ENCODE peak calls at places on chromosomes 12 and 14, in nine cellular contexts. One of them, this sample, is unnamed.

GRCh38 chr12:124481772-124482566 is 85.4 kb downstream of the NCOR2 start:
- DNase-seq in stimulated activated CD8-positive, alpha-beta memory T cell treated with anti-CD3 and anti-CD28 coated beads, Interleukin-12 subunit alpha, Interleukin-12 subunit beta, amount 100 ng/mL, for 4 hours: no peak
- DNase-seq in GM20000: peak
- DNase-seq in NCI-H446: no peak
- DNase-seq in activated CD8-positive, alpha-beta memory T cell treated with anti-CD3 and anti-CD28 coated beads, Interleukin-2, amount 50 U/mL, for 48 hours: no peak
- DNase-seq in iris pigment epithelial cell: no peak
- DNase-seq in RPMI7951: no peak
- DNase-seq in LoVo: no peak
- DNase-seq in HCT116: no peak
- DNase-seq in this sample: no peak

GRCh38 chr14:75446447-75446846 is 18.6 kb downstream of the JDP2 start:
- DNase-seq in RPMI7951: no peak
- DNase-seq in HCT116: no peak
- DNase-seq in NCI-H446: no peak
- DNase-seq in GM20000: no peak
- DNase-seq in LoVo: no peak
- DNase-seq in iris pigment epithelial cell: no peak
- DNase-seq in activated CD8-positive, alpha-beta memory T cell treated with anti-CD3 and anti-CD28 coated beads, Interleukin-2, amount 50 U/mL, for 48 hours: no peak
- DNase-seq in stimulated activated CD8-positive, alpha-beta memory T cell treated with anti-CD3 and anti-CD28 coated beads, Interleukin-12 subunit alpha, Interleukin-12 subunit beta, amount 100 ng/mL, for 4 hours: no peak
- DNase-seq in this sample: no peak

GRCh38 chr12:14696265-14696741 is at the start of gene GUCY2C:
- DNase-seq in activated CD8-positive, alpha-beta memory T cell treated with anti-CD3 and anti-CD28 coated beads, Interleukin-2, amount 50 U/mL, for 48 hours: no peak
- DNase-seq in NCI-H446: no peak
- DNase-seq in iris pigment epithelial cell: no peak
- DNase-seq in stimulated activated CD8-positive, alpha-beta memory T cell treated with anti-CD3 and anti-CD28 coated beads, Interleukin-12 subunit alpha, Interleukin-12 subunit beta, amount 100 ng/mL, for 4 hours: no peak
- DNase-seq in GM20000: no peak
- DNase-seq in LoVo: peak
- DNase-seq in HCT116: no peak
- DNase-seq in RPMI7951: peak
- DNase-seq in this sample: no peak

GRCh38 chr14:23568600-23569310 is 1.2 kb upstream of the AP1G2 start:
- DNase-seq in GM20000: no peak
- DNase-seq in LoVo: peak
- DNase-seq in NCI-H446: peak
- DNase-seq in RPMI7951: no peak
- DNase-seq in stimulated activated CD8-positive, alpha-beta memory T cell treated with anti-CD3 and anti-CD28 coated beads, Interleukin-12 subunit alpha, Interleukin-12 subunit beta, amount 100 ng/mL, for 4 hours: no peak
- DNase-seq in HCT116: no peak
- DNase-seq in activated CD8-positive, alpha-beta memory T cell treated with anti-CD3 and anti-CD28 coated beads, Interleukin-2, amount 50 U/mL, for 48 hours: peak
- DNase-seq in iris pigment epithelial cell: no peak
- DNase-seq in this sample: no peak

GRCh38 chr12:89861086-89861485 is 152.4 kb upstream of the ATP2B1 start:
- DNase-seq in LoVo: peak
- DNase-seq in activated CD8-positive, alpha-beta memory T cell treated with anti-CD3 and anti-CD28 coated beads, Interleukin-2, amount 50 U/mL, for 48 hours: no peak
- DNase-seq in iris pigment epithelial cell: peak
- DNase-seq in HCT116: no peak
- DNase-seq in GM20000: no peak
- DNase-seq in NCI-H446: no peak
- DNase-seq in stimulated activated CD8-positive, alpha-beta memory T cell treated with anti-CD3 and anti-CD28 coated beads, Interleukin-12 subunit alpha, Interleukin-12 subunit beta, amount 100 ng/mL, for 4 hours: no peak
- DNase-seq in RPMI7951: peak
- DNase-seq in this sample: no peak

GRCh38 chr12:102096855-102097254 is 23.1 kb downstream of the NUP37 start:
- DNase-seq in LoVo: no peak
- DNase-seq in GM20000: no peak
- DNase-seq in iris pigment epithelial cell: no peak
- DNase-seq in NCI-H446: no peak
- DNase-seq in stimulated activated CD8-positive, alpha-beta memory T cell treated with anti-CD3 and anti-CD28 coated beads, Interleukin-12 subunit alpha, Interleukin-12 subunit beta, amount 100 ng/mL, for 4 hours: no peak
- DNase-seq in activated CD8-positive, alpha-beta memory T cell treated with anti-CD3 and anti-CD28 coated beads, Interleukin-2, amount 50 U/mL, for 48 hours: no peak
- DNase-seq in HCT116: no peak
- DNase-seq in RPMI7951: no peak
- DNase-seq in this sample: peak

GRCh38 chr12:130993759-130994670 is 40.3 kb downstream of the ADGRD1 start:
- DNase-seq in RPMI7951: no peak
- DNase-seq in activated CD8-positive, alpha-beta memory T cell treated with anti-CD3 and anti-CD28 coated beads, Interleukin-2, amount 50 U/mL, for 48 hours: no peak
- DNase-seq in LoVo: no peak
- DNase-seq in iris pigment epithelial cell: no peak
- DNase-seq in GM20000: no peak
- DNase-seq in stimulated activated CD8-positive, alpha-beta memory T cell treated with anti-CD3 and anti-CD28 coated beads, Interleukin-12 subunit alpha, Interleukin-12 subunit beta, amount 100 ng/mL, for 4 hours: no peak
- DNase-seq in NCI-H446: no peak
- DNase-seq in HCT116: no peak
- DNase-seq in this sample: no peak

GRCh38 chr14:65255029-65255545 is 152.8 kb upstream of the MAX start:
- DNase-seq in GM20000: no peak
- DNase-seq in iris pigment epithelial cell: peak
- DNase-seq in activated CD8-positive, alpha-beta memory T cell treated with anti-CD3 and anti-CD28 coated beads, Interleukin-2, amount 50 U/mL, for 48 hours: no peak
- DNase-seq in NCI-H446: no peak
- DNase-seq in HCT116: peak
- DNase-seq in stimulated activated CD8-positive, alpha-beta memory T cell treated with anti-CD3 and anti-CD28 coated beads, Interleukin-12 subunit alpha, Interleukin-12 subunit beta, amount 100 ng/mL, for 4 hours: no peak
- DNase-seq in LoVo: peak
- DNase-seq in RPMI7951: peak
- DNase-seq in this sample: no peak

GRCh38 chr12:128609861-128610260 is 213.9 kb downstream of the SLC15A4 start:
- DNase-seq in RPMI7951: no peak
- DNase-seq in iris pigment epithelial cell: no peak
- DNase-seq in HCT116: no peak
- DNase-seq in stimulated activated CD8-positive, alpha-beta memory T cell treated with anti-CD3 and anti-CD28 coated beads, Interleukin-12 subunit alpha, Interleukin-12 subunit beta, amount 100 ng/mL, for 4 hours: no peak
- DNase-seq in activated CD8-positive, alpha-beta memory T cell treated with anti-CD3 and anti-CD28 coated beads, Interleukin-2, amount 50 U/mL, for 48 hours: no peak
- DNase-seq in GM20000: no peak
- DNase-seq in LoVo: no peak
- DNase-seq in NCI-H446: no peak
- DNase-seq in this sample: no peak

This sample was measured in LNCaP clone FGC.